ENCODE peak calls at places on chromosomes 16 and 17, in nine cellular contexts. X is HepG2, P is BE2C, Y is keratinocyte, A is MM.1S, D is K562, T is tibial artery, J is tibial nerve, E is coronary artery. V is an unnamed sample.

GRCh38 chr17:68909066-68909465 is 46.1 kb downstream of the ABCA8 start:
- DNase-seq in X (peak; percentile 16), P (no peak), Y (peak; percentile 71), A (no peak), D (no peak), T (peak; percentile 73), J (no peak), E (no peak), V (peak; percentile 44)

GRCh38 chr17:46147167-46147749 is 46.0 kb downstream of the KANSL1 start:
- DNase-seq in X (no peak), P (no peak), Y (no peak), A (no peak), D (no peak), T (no peak), J (no peak), E (no peak), V (no peak)

GRCh38 chr16:85825326-85825725 is 25.8 kb downstream of the COX4I1 start:
- DNase-seq in X (no peak), P (no peak), Y (no peak), A (no peak), D (no peak), T (no peak), J (no peak), E (no peak), V (no peak)

GRCh38 chr16:88119881-88120280 is 168.6 kb downstream of the BANP start:
- DNase-seq in X (no peak), P (no peak), Y (no peak), A (no peak), D (no peak), T (no peak), J (no peak), E (no peak), V (no peak)

GRCh38 chr17:66727634-66728570 is 107.0 kb upstream of the CACNG5 start:
- DNase-seq in X (peak; percentile 47), P (peak; percentile 88), Y (no peak), A (no peak), D (peak; percentile 49), T (peak; percentile 28), J (peak; percentile 26), E (no peak), V (peak; percentile 79)

GRCh38 chr16:66255647-66256046 is 110.8 kb upstream of the CDH5 start:
- DNase-seq in X (no peak), P (no peak), Y (no peak), A (no peak), D (no peak), T (no peak), J (no peak), E (peak; percentile 52), V (no peak)

GRCh38 chr16:51698647-51699046 is 547.6 kb upstream of the SALL1 start:
- DNase-seq in X (no peak), P (no peak), Y (no peak), A (no peak), D (no peak), T (no peak), J (no peak), E (no peak), V (no peak)

GRCh38 chr17:10135539-10136257 is 62.7 kb downstream of the GAS7 start:
- DNase-seq in X (no peak), P (no peak), Y (no peak), A (no peak), D (no peak), T (peak; percentile 78), J (peak; percentile 39), E (no peak), V (no peak)

GRCh38 chr17:59890720-59891119 is 2.0 kb downstream of the TUBD1 start:
- DNase-seq in X (peak; percentile 61), P (no peak), Y (no peak), A (no peak), D (no peak), T (no peak), J (no peak), E (no peak), V (no peak)

GRCh38 chr17:58514795-58515157 is 338 bp upstream of the MTMR4 start:
- DNase-seq in X (no peak), P (no peak), Y (no peak), A (no peak), D (no peak), T (no peak), J (no peak), E (no peak), V (no peak)

GRCh38 chr17:74524751-74525725 is 6.2 kb downstream of the CD300LB start:
- DNase-seq in X (no peak), P (no peak), Y (no peak), A (no peak), D (no peak), T (no peak), J (no peak), E (peak; percentile 64), V (no peak)

GRCh38 chr17:17300624-17301568 is 2.3 kb upstream of the NT5M start:
- DNase-seq in X (no peak), P (no peak), Y (no peak), A (peak; percentile 84), D (no peak), T (peak; percentile 42), J (no peak), E (no peak), V (peak; percentile 67)

GRCh38 chr17:40605301-40605700 is 40.0 kb upstream of the CCR7 start:
- DNase-seq in X (no peak), P (no peak), Y (no peak), A (no peak), D (no peak), T (no peak), J (no peak), E (no peak), V (no peak)

GRCh38 chr17:43905985-43906852 is 1.1 kb downstream of the MPP2 start:
- DNase-seq in X (peak; percentile 47), P (peak; percentile 79), Y (no peak), A (no peak), D (peak; percentile 67), T (peak; percentile 85), J (peak; percentile 40), E (peak; percentile 84), V (no peak)

GRCh38 chr17:80671039-80671822 is 126.6 kb downstream of the RPTOR start:
- DNase-seq in X (no peak), P (no peak), Y (no peak), A (no peak), D (no peak), T (no peak), J (no peak), E (no peak), V (no peak)

GRCh38 chr16:30723725-30724355 is 24.4 kb upstream of the PHKG2 start:
- DNase-seq in X (no peak), P (no peak), Y (no peak), A (no peak), D (no peak), T (no peak), J (no peak), E (no peak), V (no peak)

GRCh38 chr16:4135537-4135936 is 19.3 kb upstream of the ADCY9 start:
- DNase-seq in X (no peak), P (no peak), Y (no peak), A (no peak), D (no peak), T (no peak), J (no peak), E (no peak), V (no peak)

GRCh38 chr16:4131621-4132020 is 15.4 kb upstream of the ADCY9 start:
- DNase-seq in X (no peak), P (no peak), Y (no peak), A (no peak), D (no peak), T (no peak), J (no peak), E (no peak), V (no peak)

GRCh38 chr16:4134434-4134833 is 18.2 kb upstream of the ADCY9 start:
- DNase-seq in X (no peak), P (no peak), Y (no peak), A (no peak), D (no peak), T (no peak), J (no peak), E (no peak), V (no peak)

GRCh38 chr16:4136229-4136813 is 20.1 kb upstream of the ADCY9 start:
- DNase-seq in X (no peak), P (no peak), Y (peak; percentile 88), A (no peak), D (no peak), T (no peak), J (no peak), E (no peak), V (no peak)

GRCh38 chr16:4133897-4134372 is 17.7 kb upstream of the ADCY9 start:
- DNase-seq in X (no peak), P (no peak), Y (no peak), A (no peak), D (no peak), T (no peak), J (no peak), E (no peak), V (no peak)
- H3K4me3 ChIP-seq in X (no peak overlapping the region), P (no peak overlapping the region), Y (no peak overlapping the region), A (no peak overlapping the region), D (no peak overlapping the region), T (no peak overlapping the region), J (no peak overlapping the region), E (no peak overlapping the region), V (no peak overlapping the region)

DNA sequence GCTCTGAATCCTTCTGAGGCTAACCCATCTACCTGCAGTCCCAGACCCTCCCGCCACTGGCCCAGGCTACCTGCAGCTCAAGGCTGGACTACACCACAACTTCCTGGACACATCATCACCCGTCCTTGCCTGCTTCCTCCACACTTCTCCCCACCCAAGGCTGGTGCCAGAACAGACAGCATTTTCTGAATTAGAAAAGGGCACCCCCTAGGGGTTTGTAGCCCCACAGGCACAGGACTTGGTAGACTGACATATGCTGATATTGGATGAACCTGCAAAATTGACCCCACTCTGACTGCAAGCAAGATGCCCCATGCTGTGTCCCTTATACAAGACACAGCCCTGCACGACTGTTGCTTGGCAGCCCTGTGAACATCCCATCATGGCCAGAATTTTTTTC is 271.5 kb upstream of the C16orf82 start:
- DNase-seq in X (no peak), P (no peak), Y (no peak), A (no peak), D (peak; percentile 19), T (no peak), J (no peak), E (no peak), V (peak; percentile 24)
- TF ChIP-seq CTCF in X (no peak), P (no peak), Y (no peak), A (peak; percentile 4), D (peak; percentile 43), T (no peak), J (no peak), E (no peak), V (peak; percentile 27)

DNA sequence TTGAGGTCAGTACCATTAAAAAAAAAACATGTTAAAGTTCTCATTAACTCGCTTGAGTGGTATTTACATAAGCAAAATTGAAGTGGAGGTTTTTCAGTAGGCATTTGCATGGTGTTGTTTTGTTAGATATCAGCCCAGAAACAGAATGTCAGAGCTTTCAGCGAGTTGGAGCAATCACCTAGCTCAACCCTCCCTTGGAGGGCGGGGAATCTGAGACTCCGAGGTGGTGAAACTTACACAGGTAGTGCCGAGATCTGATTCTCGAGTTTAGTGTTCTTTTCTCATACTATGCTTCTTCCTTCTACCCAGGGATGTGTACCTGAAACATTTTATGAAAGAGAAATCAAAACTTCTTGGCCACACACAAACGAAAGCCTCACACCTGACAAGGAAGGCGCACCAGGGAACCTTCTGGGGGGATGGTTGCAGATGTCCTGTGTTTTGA is 6.6 kb downstream of the SEC14L1 start:
- DNase-seq in X (no peak), P (no peak), Y (no peak), A (peak; percentile 94), D (no peak), T (no peak), J (no peak), E (no peak), V (peak; percentile 91)
- H3K4me3 ChIP-seq in X (no peak overlapping the region), P (no peak overlapping the region), Y (no peak overlapping the region), A (peak overlapping the region; percentile 98), D (no peak overlapping the region), T (no peak overlapping the region), J (no peak overlapping the region), E (no peak overlapping the region), V (no peak overlapping the region)

GRCh38 chr16:50274771-50275415 is 8.5 kb downstream of the ADCY7 start:
- DNase-seq in X (no peak), P (peak; percentile 4), Y (no peak), A (peak; percentile 46), D (no peak), T (no peak), J (no peak), E (no peak), V (no peak)
- TF ChIP-seq CTCF in X (no peak), P (no peak), Y (no peak), A (peak; percentile 43), D (no peak), T (no peak), J (no peak), E (no peak), V (peak; percentile 9)

V was measured in GM12865.